ENCODE peak calls at places on chromosomes 4 and X, in four cellular contexts. One of them, this sample, is unnamed.

GRCh38 chrX:120839506-120839905 is 36.2 kb downstream of the CT47B1 start:
- DNase-seq in H9: no peak
- DNase-seq in right atrium auricular region: no peak
- DNase-seq in GM23338: no peak
- DNase-seq in this sample: peak

GRCh38 chr4:163590609-163591264 is 96.2 kb downstream of the TMA16 start:
- DNase-seq in GM23338: no peak
- DNase-seq in H9: no peak
- DNase-seq in right atrium auricular region: no peak
- DNase-seq in this sample: no peak

GRCh38 chr4:85825937-85826678 is 351.2 kb downstream of the ARHGAP24 start:
- DNase-seq in H9: peak
- DNase-seq in right atrium auricular region: no peak
- DNase-seq in GM23338: peak
- DNase-seq in this sample: no peak

GRCh38 chr4:112857461-112857860 is 192.0 kb upstream of the ANK2 start:
- DNase-seq in H9: no peak
- DNase-seq in GM23338: no peak
- DNase-seq in right atrium auricular region: no peak
- DNase-seq in this sample: peak

GRCh38 chr4:120718979-120719566 is 203.5 kb downstream of the PRDM5 start:
- DNase-seq in H9: peak
- DNase-seq in right atrium auricular region: no peak
- DNase-seq in GM23338: peak
- DNase-seq in this sample: no peak

GRCh38 chrX:69021095-69021494 is 144.2 kb downstream of the PJA1 start:
- DNase-seq in H9: no peak
- DNase-seq in GM23338: peak
- DNase-seq in right atrium auricular region: no peak
- DNase-seq in this sample: no peak

GRCh38 chrX:70826715-70827114 is 81.8 kb downstream of the TEX11 start:
- DNase-seq in H9: no peak
- DNase-seq in right atrium auricular region: no peak
- DNase-seq in GM23338: no peak
- DNase-seq in this sample: no peak

GRCh38 chr4:20565075-20565721 is 135.1 kb upstream of the PACRGL start:
- DNase-seq in right atrium auricular region: no peak
- DNase-seq in H9: no peak
- DNase-seq in GM23338: no peak
- DNase-seq in this sample: no peak

GRCh38 chr4:38086515-38087226 is 126.5 kb downstream of the PTTG2 start:
- DNase-seq in GM23338: peak
- DNase-seq in right atrium auricular region: no peak
- DNase-seq in H9: no peak
- DNase-seq in this sample: no peak

GRCh38 chrX:49184294-49185061 is 1.7 kb downstream of the PRICKLE3 start:
- DNase-seq in right atrium auricular region: peak
- DNase-seq in GM23338: peak
- DNase-seq in H9: peak
- DNase-seq in this sample: peak

GRCh38 chrX:112613039-112613438 is 66.7 kb downstream of the LHFPL1 start:
- DNase-seq in H9: no peak
- DNase-seq in right atrium auricular region: no peak
- DNase-seq in GM23338: no peak
- DNase-seq in this sample: no peak

GRCh38 chrX:9338986-9339385 is 125.9 kb upstream of the TBL1X start:
- DNase-seq in GM23338: no peak
- DNase-seq in right atrium auricular region: no peak
- DNase-seq in H9: no peak
- DNase-seq in this sample: no peak

DNA sequence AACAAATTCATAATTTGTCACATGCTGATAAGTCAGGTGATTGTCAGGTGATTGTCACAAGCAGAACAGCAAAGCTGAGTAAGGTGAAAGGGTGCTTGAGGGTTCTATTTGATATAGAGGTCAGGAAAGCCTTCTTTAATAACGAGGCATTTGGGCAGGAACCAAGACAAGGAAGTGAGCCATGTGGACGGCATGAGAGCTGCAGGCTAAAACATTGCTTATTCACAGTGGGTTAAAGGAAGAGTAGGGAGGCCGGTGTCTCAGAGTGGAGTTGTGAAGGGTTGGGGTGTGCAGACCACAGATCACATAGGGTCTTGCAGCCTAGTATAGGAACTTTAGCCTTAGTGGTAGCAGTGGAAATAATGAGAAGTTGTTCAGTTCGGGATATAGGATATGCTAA is 31.3 kb upstream of the CYP2U1 start:
- DNase-seq in right atrium auricular region: no peak
- DNase-seq in H9: no peak
- DNase-seq in GM23338: peak
- DNase-seq in this sample: no peak
- TF ChIP-seq CTCF in right atrium auricular region: no peak
- TF ChIP-seq CTCF in H9: no peak
- TF ChIP-seq CTCF in GM23338: no peak
- TF ChIP-seq CTCF in this sample: no peak

GRCh38 chr4:16197842-16198241 is 28.4 kb downstream of the TAPT1 start:
- DNase-seq in H9: no peak
- DNase-seq in GM23338: no peak
- DNase-seq in right atrium auricular region: no peak
- DNase-seq in this sample: no peak

GRCh38 chr4:16194199-16194598 is 32.1 kb downstream of the TAPT1 start:
- DNase-seq in H9: no peak
- DNase-seq in GM23338: no peak
- DNase-seq in right atrium auricular region: no peak
- DNase-seq in this sample: no peak

GRCh38 chr4:16192631-16193483 is 33.4 kb downstream of the TAPT1 start:
- DNase-seq in GM23338: no peak
- DNase-seq in H9: no peak
- DNase-seq in right atrium auricular region: no peak
- DNase-seq in this sample: no peak

GRCh38 chr4:16196482-16197393 is 29.5 kb downstream of the TAPT1 start:
- DNase-seq in H9: no peak
- DNase-seq in right atrium auricular region: no peak
- DNase-seq in GM23338: peak
- DNase-seq in this sample: peak

DNA sequence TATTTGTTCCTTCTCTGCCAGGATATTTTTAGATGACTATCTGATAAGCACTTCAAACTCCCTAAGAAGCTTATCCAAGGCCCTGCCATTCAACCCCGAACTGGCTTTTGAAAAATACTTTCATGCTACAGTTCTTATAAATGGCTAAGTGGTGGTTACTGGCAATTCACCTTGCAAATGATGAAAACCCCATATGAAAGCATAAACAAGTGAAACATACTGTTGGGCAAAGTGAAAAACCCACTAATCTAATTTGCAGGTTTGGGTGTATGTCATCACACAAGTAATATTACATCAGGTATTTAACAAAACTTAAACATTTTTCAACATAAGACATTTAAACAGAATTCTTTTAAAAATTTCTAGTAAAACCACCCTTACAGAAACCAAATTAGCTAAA is 31.1 kb downstream of the TAPT1 start:
- DNase-seq in H9: no peak
- DNase-seq in GM23338: no peak
- DNase-seq in right atrium auricular region: no peak
- DNase-seq in this sample: no peak
- H3K27ac ChIP-seq in H9: no peak
- H3K27ac ChIP-seq in GM23338: no peak
- H3K27ac ChIP-seq in right atrium auricular region: no peak
- H3K27ac ChIP-seq in this sample: no peak

GRCh38 chr4:152953514-152953913 is 17.4 kb downstream of the FHDC1 start:
- DNase-seq in H9: no peak
- DNase-seq in GM23338: no peak
- DNase-seq in right atrium auricular region: no peak
- DNase-seq in this sample: no peak

GRCh38 chr4:152947311-152947710 is 11.2 kb downstream of the FHDC1 start:
- DNase-seq in right atrium auricular region: no peak
- DNase-seq in H9: no peak
- DNase-seq in GM23338: no peak
- DNase-seq in this sample: no peak

GRCh38 chr4:152951348-152951747 is 15.2 kb downstream of the FHDC1 start:
- DNase-seq in GM23338: peak
- DNase-seq in H9: no peak
- DNase-seq in right atrium auricular region: no peak
- DNase-seq in this sample: no peak

GRCh38 chr4:152949930-152950329 is 13.8 kb downstream of the FHDC1 start:
- DNase-seq in H9: no peak
- DNase-seq in right atrium auricular region: no peak
- DNase-seq in GM23338: peak
- DNase-seq in this sample: no peak

DNA sequence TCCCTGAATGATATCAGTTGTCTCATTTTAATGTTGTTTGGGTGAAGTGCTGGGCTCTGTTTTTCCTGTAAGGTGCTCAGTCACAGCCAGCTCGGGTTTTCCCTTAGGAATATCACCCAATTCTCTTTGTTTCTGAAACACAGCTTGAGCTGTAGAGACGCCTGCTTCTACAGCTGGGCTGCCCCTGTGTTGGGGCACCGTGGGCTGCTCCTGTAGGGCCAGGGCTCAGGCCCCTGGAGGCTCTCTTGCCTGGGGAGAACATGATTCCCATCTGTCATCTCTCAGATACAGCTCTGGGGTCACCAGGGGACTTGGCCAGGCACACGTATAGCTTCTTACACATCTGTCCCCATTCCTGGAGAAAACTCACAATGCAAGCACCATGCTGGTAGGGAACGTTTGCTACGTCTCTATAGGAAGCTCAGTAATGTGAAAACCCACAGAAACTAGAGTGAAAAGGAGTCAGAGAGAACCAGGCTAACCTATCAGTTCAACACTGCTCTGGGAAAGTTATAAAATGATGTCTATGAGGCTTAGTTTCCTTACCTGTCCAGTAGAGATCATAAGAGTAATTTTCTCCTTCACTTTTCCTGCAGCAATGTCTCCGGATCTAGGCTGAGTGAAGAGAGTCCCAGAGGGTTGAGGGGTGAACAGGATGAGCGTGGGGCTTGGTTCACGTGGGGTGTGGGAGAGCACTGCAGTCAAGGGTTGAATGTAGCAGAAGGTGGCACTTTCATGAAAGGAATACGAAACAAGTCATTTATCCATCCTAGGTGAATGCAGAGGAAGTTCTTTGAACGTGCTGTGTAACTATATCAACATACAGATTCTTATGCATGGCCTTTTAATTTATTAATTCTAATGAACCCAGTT is 14.5 kb downstream of the FHDC1 start:
- DNase-seq in H9: no peak
- DNase-seq in GM23338: no peak
- DNase-seq in right atrium auricular region: no peak
- DNase-seq in this sample: no peak
- TF ChIP-seq CTCF in H9: no peak
- TF ChIP-seq CTCF in GM23338: no peak
- TF ChIP-seq CTCF in right atrium auricular region: no peak
- TF ChIP-seq CTCF in this sample: no peak

GRCh38 chr4:153407906-153408305 is 58.3 kb upstream of the TMEM131L start:
- DNase-seq in H9: no peak
- DNase-seq in GM23338: no peak
- DNase-seq in right atrium auricular region: no peak
- DNase-seq in this sample: no peak

GRCh38 chr4:153409412-153409811 is 56.7 kb upstream of the TMEM131L start:
- DNase-seq in H9: no peak
- DNase-seq in GM23338: no peak
- DNase-seq in right atrium auricular region: no peak
- DNase-seq in this sample: no peak

GRCh38 chr4:153408932-153409331 is 57.2 kb upstream of the TMEM131L start:
- DNase-seq in H9: no peak
- DNase-seq in GM23338: no peak
- DNase-seq in right atrium auricular region: no peak
- DNase-seq in this sample: no peak

GRCh38 chr4:153413827-153414226 is 52.3 kb upstream of the TMEM131L start:
- DNase-seq in H9: no peak
- DNase-seq in right atrium auricular region: no peak
- DNase-seq in GM23338: peak
- DNase-seq in this sample: no peak

GRCh38 chr4:153409924-153410501 is 56.1 kb upstream of the TMEM131L start:
- DNase-seq in right atrium auricular region: no peak
- DNase-seq in GM23338: no peak
- DNase-seq in H9: no peak
- DNase-seq in this sample: no peak
- H3K27ac ChIP-seq in right atrium auricular region: no peak
- H3K27ac ChIP-seq in GM23338: no peak
- H3K27ac ChIP-seq in H9: no peak
- H3K27ac ChIP-seq in this sample: no peak

GRCh38 chrX:3788494-3789233 is 75.2 kb upstream of the PRKX start:
- DNase-seq in GM23338: peak
- DNase-seq in H9: peak
- DNase-seq in right atrium auricular region: no peak
- DNase-seq in this sample: no peak
- TF ChIP-seq CTCF in GM23338: peak
- TF ChIP-seq CTCF in H9: peak
- TF ChIP-seq CTCF in right atrium auricular region: no peak
- TF ChIP-seq CTCF in this sample: no peak

GRCh38 chr4:73892966-73893365 is 23.8 kb downstream of the CXCL1 start:
- DNase-seq in GM23338: peak
- DNase-seq in H9: no peak
- DNase-seq in right atrium auricular region: no peak
- DNase-seq in this sample: no peak
- H3K27ac ChIP-seq in GM23338: no peak
- H3K27ac ChIP-seq in H9: no peak
- H3K27ac ChIP-seq in right atrium auricular region: no peak
- H3K27ac ChIP-seq in this sample: no peak

GRCh38 chr4:90120037-90120436 is 7.2 kb upstream of the CCSER1 start:
- DNase-seq in right atrium auricular region: no peak
- DNase-seq in GM23338: peak
- DNase-seq in H9: no peak
- DNase-seq in this sample: no peak
- TF ChIP-seq CTCF in right atrium auricular region: peak
- TF ChIP-seq CTCF in GM23338: peak
- TF ChIP-seq CTCF in H9: peak
- TF ChIP-seq CTCF in this sample: no peak

DNA sequence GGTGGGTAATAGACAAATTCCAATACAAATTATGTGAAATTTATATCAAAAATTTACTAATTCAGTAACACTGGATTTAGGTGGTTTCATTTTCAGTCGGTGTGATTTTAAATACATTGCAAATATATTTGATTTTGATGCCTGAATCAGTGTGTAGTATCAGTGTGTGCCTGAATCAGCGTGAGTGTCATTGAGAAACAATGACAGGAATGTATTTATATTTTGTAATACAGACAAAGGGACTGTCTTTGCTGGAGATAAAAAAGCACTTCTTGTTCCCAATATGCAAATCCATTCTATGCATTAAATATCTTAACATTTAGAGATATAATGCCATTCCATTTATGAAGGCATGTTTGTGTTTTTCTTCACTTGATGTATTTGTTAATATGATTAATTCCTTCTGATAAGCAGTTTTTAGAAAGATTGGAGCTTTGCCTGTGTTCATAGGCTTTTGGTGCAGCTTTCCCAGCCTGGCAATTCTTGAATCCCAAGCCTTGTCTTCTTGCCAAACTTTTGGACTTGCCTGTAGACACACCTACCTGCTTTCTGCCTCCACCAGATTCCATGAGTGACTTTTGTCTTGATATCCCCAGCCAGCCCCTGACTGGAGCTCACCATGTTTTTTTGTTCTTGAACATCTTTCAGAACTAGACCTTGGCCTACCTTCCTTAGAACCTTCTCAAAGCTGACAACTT is 243.8 kb downstream of the ADGRL3 start:
- DNase-seq in right atrium auricular region: no peak
- DNase-seq in H9: no peak
- DNase-seq in GM23338: no peak
- DNase-seq in this sample: peak
- H3K27ac ChIP-seq in right atrium auricular region: no peak
- H3K27ac ChIP-seq in H9: no peak
- H3K27ac ChIP-seq in GM23338: no peak
- H3K27ac ChIP-seq in this sample: peak

This sample was measured in RWPE1.